ENCODE peak calls at places on chromosomes 2 and 18, in five cellular contexts. Y, G, F, O and L are unnamed samples.

GRCh38 chr2:62660087-62660486 is 45.4 kb upstream of the EHBP1 start:
- DNase-seq in O (no peak), G (no peak), F (no peak), Y (no peak), L (no peak)

GRCh38 chr2:1268034-1268433 is 145.2 kb upstream of the TPO start:
- DNase-seq in O (no peak), G (no peak), F (no peak), Y (no peak), L (no peak)

GRCh38 chr2:7943446-7943845 is 738.4 kb upstream of the ID2 start:
- DNase-seq in Y (no peak), O (no peak), G (no peak), F (no peak), L (no peak)

GRCh38 chr2:26569216-26570082 is 71.7 kb downstream of the CIB4 start:
- DNase-seq in F (peak; percentile 7), Y (no peak), O (no peak), G (no peak), L (no peak)

GRCh38 chr2:145957929-145958328 is 1438.0 kb upstream of the ZEB2 start:
- DNase-seq in F (no peak), O (peak; percentile 10), G (peak; percentile 81), Y (no peak), L (no peak)

GRCh38 chr2:192139813-192140212 is 54.9 kb downstream of the TMEFF2 start:
- DNase-seq in O (no peak), G (no peak), F (no peak), Y (no peak), L (no peak)

GRCh38 chr2:205989291-205990071 is 96.5 kb downstream of the INO80D start:
- DNase-seq in Y (no peak), O (no peak), G (peak; percentile 12), F (no peak), L (no peak)

GRCh38 chr2:176582990-176583481 is 313.8 kb downstream of the MTX2 start:
- DNase-seq in G (peak; percentile 97), Y (no peak), O (peak; percentile 72), F (peak; percentile 30), L (peak; percentile 87)

GRCh38 chr2:1707771-1708351 is 36.5 kb downstream of the PXDN start:
- DNase-seq in F (peak; percentile 93), Y (no peak), O (peak; percentile 68), G (peak; percentile 97), L (no peak)

GRCh38 chr2:202099515-202099914 is 26.5 kb downstream of the KIAA2012 start:
- DNase-seq in O (no peak), Y (no peak), G (no peak), F (no peak), L (no peak)

GRCh38 chr2:237427807-237428506 is 14.0 kb upstream of the COL6A3 start:
- DNase-seq in Y (peak; percentile 91), F (no peak), O (no peak), G (no peak), L (no peak)

GRCh38 chr18:74328196-74328595 is 12.6 kb downstream of the C18orf63 start:
- DNase-seq in O (no peak), Y (no peak), G (peak; percentile 92), F (no peak), L (no peak)

GRCh38 chr2:12705230-12705629 is 11.5 kb upstream of the TRIB2 start:
- DNase-seq in F (no peak), Y (no peak), G (peak; percentile 47), O (no peak), L (no peak)

GRCh38 chr2:158211516-158211915 is 109.8 kb downstream of the UPP2 start:
- DNase-seq in G (peak; percentile 35), F (no peak), Y (no peak), O (peak; percentile 56), L (no peak)

GRCh38 chr2:201939366-201939985 is 94.2 kb upstream of the FZD7 start:
- DNase-seq in F (no peak), Y (no peak), O (no peak), G (no peak), L (no peak)

GRCh38 chr2:39640107-39640506 is 25.6 kb upstream of the TMEM178A start:
- DNase-seq in Y (no peak), F (peak; percentile 25), G (no peak), O (no peak), L (no peak)

GRCh38 chr18:26442139-26442538 is 106.2 kb downstream of the KCTD1 start:
- DNase-seq in F (no peak), O (no peak), G (peak; percentile 51), Y (no peak), L (no peak)

GRCh38 chr18:8424481-8424880 is 184.8 kb upstream of the RAB12 start:
- DNase-seq in O (no peak), G (no peak), Y (no peak), F (no peak), L (no peak)

GRCh38 chr2:25339791-25340339 is 1.9 kb downstream of the DNMT3A start:
- DNase-seq in Y (no peak), O (no peak), F (no peak), G (no peak), L (no peak)

GRCh38 chr2:172084734-172085459 is 410 bp upstream of the DLX1 start:
- DNase-seq in F (peak; percentile 82), Y (peak; percentile 76), O (peak; percentile 97), G (peak; percentile 94), L (peak; percentile 79)

GRCh38 chr2:229160180-229160579 is 110.9 kb downstream of the PID1 start:
- DNase-seq in Y (no peak), F (no peak), O (no peak), G (no peak), L (no peak)

GRCh38 chr2:129885735-129886134 is 93.7 kb upstream of the RAB6C start:
- DNase-seq in O (no peak), G (no peak), Y (no peak), F (no peak), L (no peak)

GRCh38 chr2:160042054-160042453 is 20.4 kb downstream of the PLA2R1 start:
- DNase-seq in Y (peak; percentile 72), O (no peak), G (no peak), F (no peak), L (no peak)